ENCODE peak calls at places on chromosomes 3 and 15, in four cellular contexts. M is GM23338, E is SJSA1, G is lung. U is an unnamed sample.

GRCh38 chr3:65888980-65889706 is 149.6 kb downstream of the MAGI1 start:
- DNase-seq in M (peak; percentile 36), E (peak; percentile 68), G (no peak), U (peak; percentile 7)

GRCh38 chr15:46312133-46312740 is 677.4 kb downstream of the SQOR start:
- DNase-seq in M (peak; percentile 90), E (peak; percentile 57), G (peak; percentile 65), U (peak; percentile 58)

GRCh38 chr3:127337911-127338531 is 50.2 kb upstream of the PRR20G start:
- DNase-seq in M (peak; percentile 24), E (no peak), G (peak; percentile 24), U (no peak)

GRCh38 chr15:67018451-67018850 is 47.0 kb upstream of the SMAD3 start:
- DNase-seq in M (no peak), E (no peak), G (no peak), U (peak; percentile 93)

GRCh38 chr15:58556028-58556361 is 124.2 kb downstream of the LIPC start:
- DNase-seq in M (no peak), E (no peak), G (no peak), U (no peak)

GRCh38 chr3:112199622-112200316 is 66.7 kb upstream of the GCSAM start:
- DNase-seq in M (no peak), E (no peak), G (no peak), U (no peak)

GRCh38 chr3:156668073-156668763 is 6.2 kb upstream of the TIPARP start:
- DNase-seq in M (peak; percentile 23), E (no peak), G (peak; percentile 54), U (no peak)

GRCh38 chr3:13480340-13481318 is 523 bp downstream of the HDAC11 start:
- DNase-seq in M (peak; percentile 66), E (no peak), G (no peak), U (peak; percentile 66)

GRCh38 chr15:85748729-85749128 is 46.0 kb downstream of the KLHL25 start:
- DNase-seq in M (peak; percentile 69), E (no peak), G (no peak), U (no peak)

GRCh38 chr3:42653560-42654330 is at the start of gene ZBTB47:
- DNase-seq in M (peak; percentile 52), E (no peak), G (peak; percentile 70), U (peak; percentile 26)

GRCh38 chr15:45389351-45389750 is 11.0 kb upstream of the GATM start:
- DNase-seq in M (no peak), E (no peak), G (no peak), U (no peak)

GRCh38 chr15:79641841-79642240 is 209.7 kb downstream of the MINAR1 start:
- DNase-seq in M (no peak), E (no peak), G (no peak), U (no peak)

GRCh38 chr3:133880287-133880686 is 15.4 kb downstream of the RAB6B start:
- DNase-seq in M (no peak), E (no peak), G (no peak), U (no peak)

GRCh38 chr15:75927601-75928000 is 23.9 kb downstream of the FBXO22 start:
- DNase-seq in M (no peak), E (no peak), G (no peak), U (no peak)

GRCh38 chr15:75921732-75922703 is 18.3 kb downstream of the FBXO22 start:
- DNase-seq in M (peak; percentile 78), E (no peak), G (peak; percentile 41), U (peak; percentile 36)

GRCh38 chr15:75925440-75925839 is 21.8 kb downstream of the FBXO22 start:
- DNase-seq in M (no peak), E (no peak), G (no peak), U (no peak)

GRCh38 chr15:75923756-75924155 is 20.1 kb downstream of the FBXO22 start:
- DNase-seq in M (no peak), E (no peak), G (no peak), U (no peak)

DNA sequence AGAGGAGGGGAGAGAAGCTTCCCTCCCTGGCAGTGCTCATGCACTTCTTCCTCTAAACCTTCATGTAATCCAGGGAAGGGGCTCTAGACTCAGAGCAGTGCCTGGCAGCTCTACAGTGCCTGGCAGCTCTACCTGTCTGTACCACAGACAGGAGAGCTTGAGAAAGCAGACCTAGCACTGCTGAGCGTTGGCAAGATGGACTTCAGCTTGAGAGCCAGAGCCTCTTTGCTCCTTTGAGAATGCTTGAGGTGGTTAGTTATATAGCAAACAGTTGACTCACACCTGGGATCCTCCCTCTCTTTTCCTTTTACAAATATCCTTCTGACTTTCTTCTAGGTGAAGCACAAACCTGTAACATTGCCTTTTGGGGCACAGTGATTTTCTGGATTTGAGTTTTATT is 20.9 kb downstream of the FBXO22 start:
- DNase-seq in M (no peak), E (no peak), G (peak; percentile 50), U (no peak)
- H3K27ac ChIP-seq in M (no peak overlapping the region), E (no peak overlapping the region), G (no peak overlapping the region), U (no peak overlapping the region)

GRCh38 chr15:40293006-40293405 is 10.1 kb upstream of the ANKRD63 start:
- DNase-seq in M (no peak), E (no peak), G (no peak), U (no peak)
- H3K27me3 ChIP-seq in M (peaks cover 50% of the 10 kb centered on the region), E (no peaks in the 10 kb centered on the region), G (no peaks in the 10 kb centered on the region), U (no peaks in the 10 kb centered on the region)

GRCh38 chr3:196093271-196094111 is 11.6 kb upstream of the TFRC start:
- DNase-seq in M (no peak), E (no peak), G (no peak), U (no peak)
- H3K27ac ChIP-seq in M (no peak overlapping the region), E (no peak overlapping the region), G (no peak overlapping the region), U (no peak overlapping the region)

GRCh38 chr3:184563941-184564684 is 2.5 kb downstream of the EPHB3 start:
- DNase-seq in M (no peak), E (no peak), G (no peak), U (no peak)

GRCh38 chr3:184563569-184563925 is 2.0 kb downstream of the EPHB3 start:
- DNase-seq in M (no peak), E (no peak), G (no peak), U (no peak)

GRCh38 chr3:184565421-184566211 is 4.0 kb downstream of the EPHB3 start:
- DNase-seq in M (no peak), E (peak; percentile 77), G (peak; percentile 91), U (peak; percentile 72)

GRCh38 chr3:184562875-184563568 is 1.4 kb downstream of the EPHB3 start:
- DNase-seq in M (no peak), E (no peak), G (no peak), U (peak; percentile 56)

DNA sequence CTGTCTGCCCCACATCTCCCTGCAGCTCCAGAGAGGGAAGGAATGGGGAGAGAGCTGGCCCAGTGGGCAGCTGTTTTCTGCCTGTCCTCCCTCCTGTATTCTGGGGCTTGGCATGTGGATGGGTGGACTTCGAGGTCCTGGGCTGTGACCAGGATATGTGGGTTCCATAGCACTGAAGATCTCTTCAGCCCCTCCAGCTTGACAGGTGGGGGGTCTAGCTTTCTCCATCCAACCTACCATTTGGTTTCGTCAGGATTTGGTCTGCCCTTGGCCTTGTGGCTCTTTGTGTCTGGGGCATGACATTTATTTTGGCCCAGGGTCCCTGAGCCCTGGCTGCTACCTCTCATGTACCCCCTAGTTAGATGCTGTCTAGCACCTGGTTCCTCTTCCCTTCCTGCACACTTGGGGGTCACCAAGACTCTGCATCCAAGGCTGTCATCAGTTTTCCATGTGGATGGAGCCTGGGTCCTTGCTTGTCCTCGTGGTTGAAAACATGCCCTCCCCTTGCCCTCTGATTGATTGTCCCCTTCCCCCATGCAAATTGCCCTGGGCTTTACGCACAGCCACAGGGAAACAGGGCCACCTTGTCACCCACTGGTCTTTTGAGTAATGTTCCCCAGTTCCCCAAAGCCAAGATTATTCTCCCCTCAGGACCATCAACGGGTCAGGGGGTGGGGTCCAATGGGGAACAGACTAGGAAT is 3.2 kb downstream of the EPHB3 start:
- DNase-seq in M (no peak), E (no peak), G (no peak), U (no peak)
- H3K27me3 ChIP-seq in M (peaks cover 94% of the 10 kb centered on the region), E (no peaks in the 10 kb centered on the region), G (no peaks in the 10 kb centered on the region), U (peaks cover 2% of the 10 kb centered on the region)

U was measured in SJCRH30.